ENCODE peak calls at places on chromosomes 7 and 10, in nine cellular contexts. D, N, W, R, G, H, U, M and K are unnamed samples.
A peak's percentile ranks its signal among the peaks of the same experiment; 100 is the strongest.

GRCh38 chr7:23469150-23469960 is 936 bp downstream of the IGF2BP3 start:
- DNase-seq in H (peak; percentile 60), N (no peak), R (peak; percentile 69), G (peak; percentile 68), W (no peak), U (no peak), D (no peak), M (no peak), K (peak; percentile 43)

GRCh38 chr7:43658718-43659548 is 70.4 kb downstream of the COA1 start:
- DNase-seq in H (peak; percentile 87), D (no peak), M (no peak), R (no peak), W (peak; percentile 93), G (no peak), U (no peak), N (no peak), K (no peak)

GRCh38 chr10:22436526-22436892 is 91.2 kb downstream of the SPAG6 start:
- DNase-seq in W (no peak), D (no peak), R (no peak), M (no peak), H (no peak), U (no peak), G (no peak), N (no peak), K (no peak)

GRCh38 chr7:64872351-64872750 is 30.7 kb upstream of the ZNF273 start:
- DNase-seq in H (no peak), G (no peak), W (no peak), N (no peak), M (peak; percentile 50), U (no peak), D (no peak), R (peak; percentile 15), K (no peak)

GRCh38 chr7:120843121-120843520 is 14.8 kb downstream of the TSPAN12 start:
- DNase-seq in D (no peak), M (no peak), U (no peak), R (no peak), G (no peak), H (peak; percentile 67), W (peak; percentile 47), N (no peak), K (no peak)

GRCh38 chr7:156751319-156751718 is 110.7 kb downstream of the RNF32 start:
- DNase-seq in R (no peak), H (peak; percentile 84), N (no peak), M (no peak), G (peak; percentile 29), D (no peak), W (peak; percentile 97), U (no peak), K (no peak)

GRCh38 chr7:140719711-140720110 is 23.2 kb downstream of the NDUFB2 start:
- DNase-seq in R (no peak), U (no peak), N (no peak), G (no peak), W (peak; percentile 56), M (no peak), D (no peak), H (peak; percentile 14), K (no peak)

GRCh38 chr10:43680035-43680434 is 31.4 kb upstream of the ZNF32 start:
- DNase-seq in R (no peak), G (no peak), D (no peak), M (no peak), W (peak; percentile 49), H (peak; percentile 53), U (no peak), N (no peak), K (no peak)

GRCh38 chr7:438361-438760 is 81.3 kb downstream of the PDGFA start:
- DNase-seq in D (no peak), M (no peak), H (no peak), W (no peak), G (no peak), U (no peak), R (no peak), N (no peak), K (peak; percentile 48)
- H3K9me3 ChIP-seq in D (no peaks in the 10 kb centered on the region), M (no peaks in the 10 kb centered on the region), H (no peaks in the 10 kb centered on the region), W (peaks cover 5% of the 10 kb centered on the region), G (no peaks in the 10 kb centered on the region), U (no peaks in the 10 kb centered on the region), R (no peaks in the 10 kb centered on the region), N (no peaks in the 10 kb centered on the region), K (no peaks in the 10 kb centered on the region)

GRCh38 chr7:150327308-150327707 is 4.0 kb upstream of the ACTR3C start:
- DNase-seq in H (no peak), R (no peak), N (no peak), M (no peak), W (no peak), U (no peak), D (no peak), G (no peak), K (no peak)

GRCh38 chr7:150324366-150324961 is 1.1 kb upstream of the ACTR3C start:
- DNase-seq in N (no peak), D (no peak), W (peak; percentile 11), M (no peak), R (no peak), H (no peak), G (peak; percentile 57), U (peak; percentile 42), K (no peak)

GRCh38 chr7:150326657-150327268 is 3.4 kb upstream of the ACTR3C start:
- DNase-seq in G (no peak), W (no peak), R (no peak), N (no peak), H (no peak), M (no peak), D (no peak), U (no peak), K (no peak)

GRCh38 chr7:150325110-150325611 is 1.8 kb upstream of the ACTR3C start:
- DNase-seq in N (peak; percentile 61), R (no peak), D (no peak), H (no peak), U (no peak), W (peak; percentile 17), M (peak; percentile 78), G (no peak), K (peak; percentile 55)

DNA sequence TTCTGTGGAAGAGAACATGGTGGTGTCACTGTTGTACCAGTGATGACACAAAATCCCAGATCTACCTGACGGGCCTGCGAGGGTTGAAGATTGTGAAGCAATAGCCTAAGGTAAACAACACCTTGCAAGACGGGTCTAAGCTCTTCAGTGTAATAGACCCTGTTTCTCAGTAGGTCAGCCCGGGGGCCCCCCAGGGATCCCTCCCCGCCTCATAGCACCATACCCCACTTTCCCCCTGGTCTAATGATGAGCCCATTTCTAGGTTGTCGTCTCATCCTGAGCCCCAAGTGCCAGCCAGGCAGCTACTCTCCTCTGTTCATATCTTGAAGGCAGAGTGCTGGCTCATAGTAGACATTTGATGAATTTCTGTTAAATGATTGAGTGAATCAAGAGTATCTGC is 2.6 kb upstream of the ACTR3C start:
- DNase-seq in D (no peak), R (no peak), U (no peak), M (no peak), H (no peak), G (no peak), N (no peak), W (no peak), K (no peak)
- H3K4me1 ChIP-seq in D (peaks cover 33% of the 10 kb centered on the region), R (no peaks in the 10 kb centered on the region), U (peaks cover 10% of the 10 kb centered on the region), M (peaks cover 32% of the 10 kb centered on the region), H (no peaks in the 10 kb centered on the region), G (peaks cover 16% of the 10 kb centered on the region), N (no peaks in the 10 kb centered on the region), W (peaks cover 10% of the 10 kb centered on the region), K (peaks cover 2% of the 10 kb centered on the region)

GRCh38 chr7:2257046-2257551 is 15.1 kb downstream of the NUDT1 start:
- DNase-seq in N (no peak), D (no peak), G (no peak), R (no peak), M (no peak), H (no peak), U (no peak), W (no peak), K (no peak)

GRCh38 chr7:2254429-2255144 is 12.6 kb downstream of the NUDT1 start:
- DNase-seq in H (no peak), N (no peak), U (no peak), M (no peak), W (no peak), R (no peak), G (no peak), D (no peak), K (no peak)

GRCh38 chr7:2256306-2257045 is 14.4 kb downstream of the NUDT1 start:
- DNase-seq in U (no peak), M (no peak), W (no peak), N (no peak), G (no peak), H (no peak), R (no peak), D (no peak), K (no peak)

GRCh38 chr7:2253525-2254244 is 11.7 kb downstream of the NUDT1 start:
- DNase-seq in H (no peak), G (no peak), M (no peak), N (no peak), U (no peak), W (no peak), D (no peak), R (no peak), K (no peak)

DNA sequence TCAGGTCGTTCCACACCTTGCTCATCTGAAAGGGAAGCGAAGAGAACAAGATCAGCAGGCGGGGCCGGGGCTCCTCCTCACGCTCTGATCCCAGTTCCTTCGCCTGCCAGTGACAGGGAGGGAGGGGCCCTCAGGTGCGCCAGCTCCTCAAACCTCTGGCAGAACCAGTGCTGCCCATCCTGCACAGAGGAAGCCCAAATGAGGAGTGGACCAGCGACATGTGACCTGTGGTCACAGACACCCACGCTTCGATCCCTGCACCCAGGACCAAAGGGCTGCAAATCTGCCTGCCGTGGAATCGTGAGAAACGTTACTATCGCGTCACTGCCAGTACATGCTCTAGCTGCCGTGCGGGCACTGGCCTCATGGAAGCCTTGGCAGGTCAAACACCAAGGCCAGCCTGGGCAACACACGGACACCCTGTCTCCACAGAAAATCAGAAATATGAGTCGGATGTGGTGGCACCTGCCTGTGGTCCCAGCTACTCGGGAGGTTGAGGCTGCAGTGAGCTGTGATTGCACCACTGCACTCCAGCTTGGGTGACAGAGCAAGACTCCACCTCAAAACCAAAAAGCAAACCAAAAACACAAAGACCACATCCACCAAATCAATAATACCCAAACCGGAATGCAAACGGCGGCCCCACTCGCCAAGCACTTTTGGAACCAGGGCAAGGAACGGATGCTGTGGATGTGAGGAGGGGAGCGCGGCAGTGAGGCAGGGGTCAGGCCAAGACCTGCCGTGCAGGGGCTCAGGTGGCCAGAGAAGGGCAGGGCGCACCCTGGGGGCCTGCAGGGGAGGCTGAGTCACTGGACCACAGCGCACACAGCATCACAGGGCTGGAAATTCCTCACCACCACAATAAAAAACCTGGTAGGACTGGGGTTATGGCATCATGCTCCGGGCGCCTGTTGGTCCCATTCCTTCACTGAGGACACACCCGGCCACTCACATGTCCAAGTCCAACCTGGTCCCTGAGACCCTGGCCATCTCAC is 13.4 kb downstream of the NUDT1 start:
- DNase-seq in G (no peak), W (no peak), N (no peak), M (no peak), U (no peak), R (no peak), H (no peak), D (no peak), K (peak; percentile 33)
- H3K4me3 ChIP-seq in G (no peak overlapping the region), W (no peak overlapping the region), N (no peak overlapping the region), M (no peak overlapping the region), U (no peak overlapping the region), R (no peak overlapping the region), H (no peak overlapping the region), D (no peak overlapping the region), K (no peak overlapping the region)

DNA sequence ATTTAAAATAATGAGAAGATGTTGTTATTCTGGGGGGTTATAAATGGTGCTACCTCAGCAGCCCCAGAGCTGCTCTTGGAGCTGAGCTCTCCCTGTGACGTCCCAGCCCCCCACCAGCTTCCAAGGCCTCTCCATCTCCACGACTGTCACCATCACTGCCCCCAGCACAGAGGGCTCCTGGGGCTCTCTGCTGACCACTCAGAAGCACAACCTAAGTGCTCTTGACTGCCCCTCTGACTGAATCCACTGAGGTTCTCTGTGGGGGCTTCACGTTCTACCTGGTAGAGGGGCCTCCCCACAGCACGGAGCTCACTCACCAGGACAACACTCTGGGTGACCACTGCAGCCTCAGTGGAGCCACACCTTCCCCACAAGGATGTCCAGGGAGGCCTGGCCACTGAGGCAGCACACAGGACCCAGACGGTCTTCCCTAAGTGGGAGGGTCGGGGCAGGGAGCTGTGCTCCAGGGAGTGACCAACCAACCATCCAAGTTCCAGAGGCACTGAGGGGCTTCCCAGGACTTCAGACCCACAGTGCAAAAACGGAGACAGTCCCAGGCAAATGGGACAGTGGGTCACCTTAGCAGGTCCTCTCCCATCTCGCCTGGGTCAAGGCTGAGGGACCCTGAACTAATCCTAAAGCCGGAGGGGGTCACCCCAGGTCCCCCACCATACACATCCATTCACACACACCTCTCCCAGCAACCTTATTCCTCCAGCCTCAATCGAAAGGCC is 121.0 kb upstream of the PPP2R2D start:
- DNase-seq in H (no peak), R (peak; percentile 20), D (peak; percentile 54), U (no peak), G (no peak), M (no peak), N (no peak), W (no peak), K (no peak)
- H3K9me3 ChIP-seq in H (no peaks in the 10 kb centered on the region), R (peaks cover 27% of the 10 kb centered on the region), D (peaks cover 19% of the 10 kb centered on the region), U (peaks cover 3% of the 10 kb centered on the region), G (no peaks in the 10 kb centered on the region), M (peaks cover 20% of the 10 kb centered on the region), N (peaks cover 11% of the 10 kb centered on the region), W (peaks cover 54% of the 10 kb centered on the region), K (no peaks in the 10 kb centered on the region)